ENCODE peak calls at places on chromosomes 7 and 10, in nine cellular contexts. One of them, this sample, is unnamed.

GRCh38 chr7:66183700-66184099 is 21.4 kb upstream of the TPST1 start:
- DNase-seq in renal cortical epithelial cell: peak
- DNase-seq in Calu3: no peak
- DNase-seq in erythroblast: no peak
- DNase-seq in NCI-H2029: no peak
- DNase-seq in HFFc6: peak
- DNase-seq in head of caudate nucleus: no peak
- DNase-seq in skeletal muscle cell: peak
- DNase-seq in DMS 273 treated with DMSO at 0.1 percent for 48 hours: no peak
- DNase-seq in this sample: no peak

GRCh38 chr7:139783647-139784385 is 6.0 kb upstream of the HIPK2 start:
- DNase-seq in renal cortical epithelial cell: peak
- DNase-seq in Calu3: no peak
- DNase-seq in erythroblast: no peak
- DNase-seq in NCI-H2029: no peak
- DNase-seq in HFFc6: no peak
- DNase-seq in head of caudate nucleus: no peak
- DNase-seq in skeletal muscle cell: no peak
- DNase-seq in DMS 273 treated with DMSO at 0.1 percent for 48 hours: no peak
- DNase-seq in this sample: no peak

GRCh38 chr10:86155034-86155656 is 211.4 kb downstream of the GRID1 start:
- DNase-seq in renal cortical epithelial cell: no peak
- DNase-seq in Calu3: no peak
- DNase-seq in erythroblast: no peak
- DNase-seq in NCI-H2029: no peak
- DNase-seq in HFFc6: no peak
- DNase-seq in head of caudate nucleus: no peak
- DNase-seq in skeletal muscle cell: no peak
- DNase-seq in DMS 273 treated with DMSO at 0.1 percent for 48 hours: no peak
- DNase-seq in this sample: no peak

GRCh38 chr10:112783653-112784426 is 166.2 kb upstream of the TCF7L2 start:
- DNase-seq in renal cortical epithelial cell: peak
- DNase-seq in Calu3: no peak
- DNase-seq in erythroblast: no peak
- DNase-seq in NCI-H2029: no peak
- DNase-seq in HFFc6: no peak
- DNase-seq in head of caudate nucleus: no peak
- DNase-seq in skeletal muscle cell: no peak
- DNase-seq in DMS 273 treated with DMSO at 0.1 percent for 48 hours: no peak
- DNase-seq in this sample: no peak

GRCh38 chr10:34407227-34407626 is 407.9 kb downstream of the PARD3 start:
- DNase-seq in renal cortical epithelial cell: peak
- DNase-seq in Calu3: peak
- DNase-seq in erythroblast: no peak
- DNase-seq in NCI-H2029: peak
- DNase-seq in HFFc6: no peak
- DNase-seq in head of caudate nucleus: no peak
- DNase-seq in skeletal muscle cell: peak
- DNase-seq in DMS 273 treated with DMSO at 0.1 percent for 48 hours: no peak
- DNase-seq in this sample: no peak

GRCh38 chr10:78944658-78945333 is 124.0 kb upstream of the ZMIZ1 start:
- DNase-seq in renal cortical epithelial cell: peak
- DNase-seq in Calu3: no peak
- DNase-seq in erythroblast: no peak
- DNase-seq in NCI-H2029: no peak
- DNase-seq in HFFc6: peak
- DNase-seq in head of caudate nucleus: no peak
- DNase-seq in skeletal muscle cell: peak
- DNase-seq in DMS 273 treated with DMSO at 0.1 percent for 48 hours: no peak
- DNase-seq in this sample: peak

GRCh38 chr7:102914585-102914984 is 1.8 kb downstream of the LRRC17 start:
- DNase-seq in renal cortical epithelial cell: no peak
- DNase-seq in Calu3: no peak
- DNase-seq in erythroblast: no peak
- DNase-seq in NCI-H2029: no peak
- DNase-seq in HFFc6: peak
- DNase-seq in head of caudate nucleus: no peak
- DNase-seq in skeletal muscle cell: no peak
- DNase-seq in DMS 273 treated with DMSO at 0.1 percent for 48 hours: no peak
- DNase-seq in this sample: no peak

GRCh38 chr10:1635340-1635739 is 102.0 kb downstream of the ADARB2 start:
- DNase-seq in renal cortical epithelial cell: no peak
- DNase-seq in Calu3: no peak
- DNase-seq in erythroblast: no peak
- DNase-seq in NCI-H2029: no peak
- DNase-seq in HFFc6: no peak
- DNase-seq in head of caudate nucleus: no peak
- DNase-seq in skeletal muscle cell: no peak
- DNase-seq in DMS 273 treated with DMSO at 0.1 percent for 48 hours: no peak
- DNase-seq in this sample: no peak

GRCh38 chr10:31975157-31975765 is 46.6 kb upstream of the ARHGAP12 start:
- DNase-seq in renal cortical epithelial cell: no peak
- DNase-seq in Calu3: no peak
- DNase-seq in erythroblast: no peak
- DNase-seq in NCI-H2029: no peak
- DNase-seq in HFFc6: no peak
- DNase-seq in head of caudate nucleus: no peak
- DNase-seq in skeletal muscle cell: no peak
- DNase-seq in DMS 273 treated with DMSO at 0.1 percent for 48 hours: no peak
- DNase-seq in this sample: no peak

GRCh38 chr10:42959833-42960232 is 117.0 kb upstream of the RET start:
- DNase-seq in renal cortical epithelial cell: no peak
- DNase-seq in Calu3: no peak
- DNase-seq in erythroblast: no peak
- DNase-seq in NCI-H2029: no peak
- DNase-seq in HFFc6: no peak
- DNase-seq in head of caudate nucleus: peak
- DNase-seq in skeletal muscle cell: no peak
- DNase-seq in DMS 273 treated with DMSO at 0.1 percent for 48 hours: no peak
- DNase-seq in this sample: no peak

GRCh38 chr10:63264852-63265617 is 131.9 kb downstream of the NRBF2 start:
- DNase-seq in renal cortical epithelial cell: peak
- DNase-seq in Calu3: peak
- DNase-seq in erythroblast: peak
- DNase-seq in NCI-H2029: no peak
- DNase-seq in HFFc6: peak
- DNase-seq in head of caudate nucleus: no peak
- DNase-seq in skeletal muscle cell: peak
- DNase-seq in DMS 273 treated with DMSO at 0.1 percent for 48 hours: peak
- DNase-seq in this sample: no peak